ENCODE peak calls at places on chromosome 15, in ten cellular contexts. D is suprapubic skin; J is stomach; G is gastrocnemius medialis; V is neuronal stem cell; I is naive thymus-derived CD4-positive, alpha-beta T cell; Q is right lobe of liver; L is kidney; F is IMR-90; M is spleen. W is an unnamed sample.

GRCh38 chr15:82551646-82552247 is 11.5 kb upstream of the RPS17 start:
- DNase-seq in D (no peak), I (no peak), V (no peak), J (no peak), G (no peak), Q (no peak), M (no peak), L (no peak), F (no peak), W (no peak)

GRCh38 chr15:77002954-77003912 is 8.3 kb downstream of the PSTPIP1 start:
- DNase-seq in Q (no peak), V (no peak), F (no peak), I (no peak), J (peak; percentile 53), M (peak; percentile 93), L (peak; percentile 76), D (no peak), G (peak; percentile 53), W (no peak)

GRCh38 chr15:50890751-50891150 is 17.7 kb upstream of the AP4E1 start:
- DNase-seq in J (no peak), M (no peak), L (no peak), V (no peak), D (no peak), I (no peak), F (peak; percentile 38), G (no peak), Q (no peak), W (no peak)

GRCh38 chr15:92421980-92422379 is 28.3 kb downstream of the ST8SIA2 start:
- DNase-seq in L (no peak), F (peak; percentile 14), Q (no peak), D (no peak), V (no peak), M (no peak), G (no peak), J (no peak), I (no peak), W (no peak)

GRCh38 chr15:45307230-45307924 is 55.3 kb downstream of the SLC28A2 start:
- DNase-seq in D (no peak), F (peak; percentile 59), M (no peak), J (no peak), Q (no peak), L (no peak), I (no peak), V (no peak), G (no peak), W (no peak)

GRCh38 chr15:20348900-20349773 is 192.5 kb downstream of the GOLGA6L6 start:
- DNase-seq in V (no peak), J (peak; percentile 24), Q (no peak), M (peak; percentile 85), I (no peak), D (peak; percentile 81), F (no peak), G (peak; percentile 8), L (peak; percentile 84), W (peak; percentile 86)

GRCh38 chr15:69193948-69194827 is 33.8 kb downstream of the GLCE start:
- DNase-seq in J (no peak), G (no peak), L (no peak), Q (peak; percentile 56), F (peak; percentile 75), V (no peak), D (no peak), M (no peak), I (no peak), W (no peak)

GRCh38 chr15:74050835-74051234 is 31.5 kb downstream of the GOLGA6A start:
- DNase-seq in F (no peak), L (peak; percentile 58), V (no peak), J (no peak), I (no peak), D (no peak), G (no peak), M (no peak), Q (no peak), W (no peak)

GRCh38 chr15:22918056-22918455 is 62.1 kb downstream of the CYFIP1 start:
- DNase-seq in F (peak; percentile 45), I (no peak), J (no peak), Q (no peak), D (no peak), G (no peak), L (no peak), M (peak; percentile 41), V (no peak), W (no peak)

GRCh38 chr15:101276501-101277037 is 716 bp downstream of the SELENOS start:
- DNase-seq in I (no peak), F (peak; percentile 47), Q (no peak), V (no peak), M (no peak), G (no peak), L (no peak), D (no peak), J (no peak), W (peak; percentile 67)

GRCh38 chr15:98834976-98835375 is 172.6 kb downstream of the PGPEP1L start:
- DNase-seq in D (no peak), L (no peak), V (no peak), I (no peak), F (no peak), J (no peak), M (no peak), Q (no peak), G (no peak), W (no peak)

GRCh38 chr15:98824595-98824994 is 176.3 kb downstream of the IGF1R start:
- DNase-seq in Q (no peak), F (no peak), V (no peak), D (no peak), J (no peak), L (no peak), G (no peak), I (no peak), M (no peak), W (no peak)

GRCh38 chr15:98835889-98836288 is 171.7 kb downstream of the PGPEP1L start:
- DNase-seq in G (no peak), F (no peak), V (no peak), D (no peak), L (no peak), I (no peak), M (no peak), Q (no peak), J (no peak), W (no peak)

GRCh38 chr15:98826658-98827057 is 178.3 kb downstream of the IGF1R start:
- DNase-seq in I (no peak), M (no peak), L (no peak), Q (no peak), V (no peak), D (no peak), F (no peak), G (no peak), J (no peak), W (no peak)

DNA sequence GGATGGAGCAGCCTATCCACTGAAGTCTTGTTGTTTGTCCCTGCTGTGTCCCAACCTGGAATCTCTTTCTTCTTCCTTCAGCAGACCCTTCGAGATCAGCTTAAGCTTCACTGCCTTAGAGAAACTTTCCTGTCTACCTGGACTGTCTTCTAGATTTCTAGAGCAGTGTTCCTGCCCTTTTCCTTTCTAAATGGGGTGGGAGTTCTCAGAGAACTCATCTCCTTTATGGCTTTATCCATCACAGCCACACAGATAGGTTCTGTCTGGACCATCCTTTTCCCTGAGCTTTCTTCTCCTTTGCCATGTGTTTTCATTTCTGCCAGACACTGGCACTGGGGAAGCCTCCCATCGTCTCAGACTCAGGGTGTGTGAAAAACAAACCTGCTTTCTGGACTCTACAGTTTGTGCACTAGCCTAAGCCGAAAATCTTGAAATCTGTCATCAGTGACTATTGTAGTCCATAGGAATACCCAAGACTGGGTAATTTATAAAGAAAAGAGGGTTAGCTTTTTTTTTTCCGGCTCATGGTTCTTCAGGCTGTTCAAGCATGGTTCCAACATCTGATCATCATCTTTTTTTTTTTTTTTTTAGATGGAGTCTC is 177.5 kb downstream of the PGPEP1L start:
- DNase-seq in J (no peak), F (no peak), D (no peak), I (no peak), L (no peak), V (no peak), G (no peak), Q (no peak), M (no peak), W (no peak)
- H3K9me3 ChIP-seq in J (peaks cover 53% of the 10 kb centered on the region), F (peaks cover 47% of the 10 kb centered on the region), D (peaks cover 27% of the 10 kb centered on the region), I (no peaks in the 10 kb centered on the region), L (peaks cover 3% of the 10 kb centered on the region), V (peaks cover 20% of the 10 kb centered on the region), G (peaks cover 40% of the 10 kb centered on the region), Q (peaks cover 27% of the 10 kb centered on the region), M (peaks cover 31% of the 10 kb centered on the region), W (peaks cover 30% of the 10 kb centered on the region)

DNA sequence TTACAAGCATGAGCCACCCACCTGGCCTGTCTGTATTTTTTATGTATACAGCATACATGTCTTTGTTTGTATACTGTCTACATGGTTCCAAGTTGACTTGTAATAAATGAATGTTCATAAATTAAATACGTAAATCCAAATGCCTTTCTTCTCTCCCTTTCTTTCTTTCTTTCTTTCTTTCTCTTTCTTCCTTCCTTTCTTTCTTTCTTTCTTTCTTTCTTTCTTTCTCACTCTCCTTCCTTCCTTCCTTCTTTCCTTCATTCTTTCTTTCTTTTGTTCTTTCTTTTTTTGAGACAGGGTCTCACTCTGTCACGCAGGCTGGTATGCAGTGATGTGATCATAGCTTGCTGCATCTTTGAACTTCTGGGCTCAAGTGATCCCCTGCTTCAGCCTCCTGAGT is 17.1 kb upstream of the ZNF710 start:
- DNase-seq in I (no peak), L (no peak), F (no peak), M (no peak), D (no peak), V (no peak), G (no peak), Q (no peak), J (no peak), W (no peak)
- H3K9me3 ChIP-seq in I (no peaks in the 10 kb centered on the region), L (peaks cover 2% of the 10 kb centered on the region), F (peaks cover 8% of the 10 kb centered on the region), M (no peaks in the 10 kb centered on the region), D (peaks cover 7% of the 10 kb centered on the region), V (peaks cover 4% of the 10 kb centered on the region), G (no peaks in the 10 kb centered on the region), Q (no peaks in the 10 kb centered on the region), J (peaks cover 16% of the 10 kb centered on the region), W (peaks cover 7% of the 10 kb centered on the region)

GRCh38 chr15:64544450-64544849 is 84.1 kb downstream of the ZNF609 start:
- DNase-seq in I (no peak), Q (no peak), F (no peak), V (no peak), L (no peak), J (no peak), G (no peak), M (no peak), D (no peak), W (no peak)
- H3K9me3 ChIP-seq in I (no peaks in the 10 kb centered on the region), Q (no peaks in the 10 kb centered on the region), F (no peaks in the 10 kb centered on the region), V (no peaks in the 10 kb centered on the region), L (no peaks in the 10 kb centered on the region), J (no peaks in the 10 kb centered on the region), G (no peaks in the 10 kb centered on the region), M (no peaks in the 10 kb centered on the region), D (no peaks in the 10 kb centered on the region), W (no peaks in the 10 kb centered on the region)

GRCh38 chr15:43499635-43500034 is 6.7 kb upstream of the TP53BP1 start:
- DNase-seq in D (no peak), J (no peak), L (no peak), Q (no peak), G (no peak), M (no peak), I (no peak), F (no peak), V (no peak), W (no peak)
- H3K9me3 ChIP-seq in D (no peaks in the 10 kb centered on the region), J (no peaks in the 10 kb centered on the region), L (no peaks in the 10 kb centered on the region), Q (no peaks in the 10 kb centered on the region), G (no peaks in the 10 kb centered on the region), M (no peaks in the 10 kb centered on the region), I (no peaks in the 10 kb centered on the region), F (no peaks in the 10 kb centered on the region), V (no peaks in the 10 kb centered on the region), W (no peaks in the 10 kb centered on the region)

DNA sequence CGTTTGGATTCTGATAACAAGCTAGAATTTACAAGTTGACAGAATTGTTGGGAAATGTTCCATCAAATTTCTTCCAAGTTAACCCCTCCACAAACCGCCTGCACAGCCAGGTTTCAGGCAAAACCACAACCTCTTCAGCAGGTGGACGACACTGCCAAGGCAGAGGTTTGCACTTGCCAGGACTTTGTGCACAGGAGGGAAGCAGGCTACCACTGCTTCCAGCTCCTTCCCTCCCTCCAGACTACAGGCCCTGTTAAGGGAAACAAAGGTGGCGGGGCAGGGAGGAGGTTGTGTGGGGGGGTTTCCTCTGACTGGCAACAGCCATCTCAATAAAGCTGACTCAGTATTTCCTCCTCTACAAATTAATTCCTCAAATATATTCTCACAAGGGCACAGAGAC is 42.2 kb downstream of the TBC1D2B start:
- DNase-seq in L (no peak), M (peak; percentile 85), I (no peak), J (peak; percentile 51), V (no peak), Q (peak; percentile 68), F (no peak), D (no peak), G (no peak), W (no peak)
- H3K9me3 ChIP-seq in L (no peaks in the 10 kb centered on the region), M (no peaks in the 10 kb centered on the region), I (no peaks in the 10 kb centered on the region), J (no peaks in the 10 kb centered on the region), V (peaks cover 1% of the 10 kb centered on the region), Q (no peaks in the 10 kb centered on the region), F (no peaks in the 10 kb centered on the region), D (no peaks in the 10 kb centered on the region), G (no peaks in the 10 kb centered on the region), W (no peaks in the 10 kb centered on the region)

W was measured in RWPE2.